ENCODE peak calls at places on chromosome 16, in four cellular contexts. X is K562, B is H1, U is upper lobe of left lung. Y is an unnamed sample.

GRCh38 chr16:49092704-49093103 is 188.9 kb downstream of the CBLN1 start:
- DNase-seq in X (no peak), B (no peak), U (no peak), Y (peak; percentile 29)

GRCh38 chr16:72963508-72963907 is 84.4 kb downstream of the ZFHX3 start:
- DNase-seq in X (no peak), U (no peak), B (no peak), Y (no peak)

GRCh38 chr16:47492428-47493357 is 31.6 kb downstream of the PHKB start:
- DNase-seq in B (no peak), U (no peak), X (peak; percentile 59), Y (no peak)

GRCh38 chr16:54286330-54287017 is at the start of gene IRX3:
- DNase-seq in U (peak; percentile 94), B (peak; percentile 84), X (no peak), Y (no peak)

GRCh38 chr16:69049146-69049545 is 56.3 kb upstream of the HAS3 start:
- DNase-seq in B (no peak), X (no peak), U (no peak), Y (no peak)

GRCh38 chr16:11681977-11682654 is 13.9 kb downstream of the SNN start:
- DNase-seq in U (no peak), X (no peak), B (no peak), Y (no peak)

GRCh38 chr16:57810197-57811024 is 8.1 kb upstream of the KIFC3 start:
- DNase-seq in B (no peak), U (peak; percentile 87), X (peak; percentile 88), Y (no peak)

GRCh38 chr16:11914210-11914758 is 1.5 kb downstream of the GSPT1 start:
- DNase-seq in U (no peak), X (no peak), B (no peak), Y (no peak)

GRCh38 chr16:23171234-23171948 is 11.2 kb upstream of the SCNN1G start:
- DNase-seq in B (no peak), U (no peak), X (no peak), Y (no peak)

DNA sequence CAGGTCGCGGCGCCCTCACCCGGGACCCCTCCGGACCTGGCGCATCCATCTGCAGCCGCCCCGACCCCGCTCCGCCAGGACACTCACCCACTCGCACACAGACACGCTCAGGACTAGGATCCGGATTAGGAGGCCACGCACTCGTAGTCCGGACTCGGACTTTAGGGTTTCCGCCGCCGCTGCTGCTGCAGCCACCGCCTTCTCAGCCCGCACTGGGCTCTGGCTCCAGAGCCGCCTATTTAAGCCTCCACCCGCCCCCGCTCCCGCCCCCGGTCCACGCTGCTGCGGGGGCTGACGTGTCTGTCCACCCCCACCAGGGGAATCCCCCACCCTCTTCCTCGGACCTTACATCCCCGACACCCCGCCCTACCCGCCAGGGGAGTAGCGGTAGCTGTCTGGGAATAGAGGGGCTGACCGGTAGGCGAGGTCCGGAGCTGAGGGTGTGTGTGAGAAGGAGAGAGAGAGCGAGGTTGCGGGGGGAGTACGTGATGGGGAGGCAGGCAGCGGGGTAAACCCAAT is at the start of gene RRAD:
- DNase-seq in U (peak; percentile 90), B (peak; percentile 67), X (peak; percentile 77), Y (no peak)
- TF ChIP-seq POLR2A in U (no peak), B (no peak), X (no peak), Y (no peak)

DNA sequence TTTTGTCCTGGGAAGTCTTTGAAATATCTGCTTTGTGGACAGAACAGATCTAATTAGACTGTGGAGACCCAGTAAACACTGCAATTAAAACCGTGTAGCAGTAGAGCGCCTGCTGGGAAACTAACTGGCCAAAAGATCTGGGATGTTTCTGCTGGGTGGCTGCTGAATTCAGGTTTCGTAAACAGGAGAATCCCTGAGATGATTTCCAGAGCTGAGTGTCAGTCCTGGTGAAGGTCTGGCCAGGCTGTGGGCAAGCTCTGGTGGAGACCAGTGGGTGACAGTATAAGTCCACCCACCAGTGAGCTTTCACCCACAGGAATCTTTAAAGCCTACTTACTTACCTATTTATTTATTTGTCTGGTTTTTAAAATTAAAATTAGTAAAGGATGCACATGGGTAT is 257.2 kb downstream of the IRF8 start:
- DNase-seq in X (no peak), U (no peak), B (no peak), Y (no peak)
- TF ChIP-seq POLR2AphosphoS5 in X (no peak), U (no peak), B (no peak), Y (no peak)

GRCh38 chr16:9092282-9092962 is 978 bp downstream of the HAPSTR1 start:
- DNase-seq in B (peak; percentile 75), X (peak; percentile 66), U (peak; percentile 90), Y (no peak)
- TF ChIP-seq CTCF in B (no peak), X (no peak), U (no peak), Y (no peak)

DNA sequence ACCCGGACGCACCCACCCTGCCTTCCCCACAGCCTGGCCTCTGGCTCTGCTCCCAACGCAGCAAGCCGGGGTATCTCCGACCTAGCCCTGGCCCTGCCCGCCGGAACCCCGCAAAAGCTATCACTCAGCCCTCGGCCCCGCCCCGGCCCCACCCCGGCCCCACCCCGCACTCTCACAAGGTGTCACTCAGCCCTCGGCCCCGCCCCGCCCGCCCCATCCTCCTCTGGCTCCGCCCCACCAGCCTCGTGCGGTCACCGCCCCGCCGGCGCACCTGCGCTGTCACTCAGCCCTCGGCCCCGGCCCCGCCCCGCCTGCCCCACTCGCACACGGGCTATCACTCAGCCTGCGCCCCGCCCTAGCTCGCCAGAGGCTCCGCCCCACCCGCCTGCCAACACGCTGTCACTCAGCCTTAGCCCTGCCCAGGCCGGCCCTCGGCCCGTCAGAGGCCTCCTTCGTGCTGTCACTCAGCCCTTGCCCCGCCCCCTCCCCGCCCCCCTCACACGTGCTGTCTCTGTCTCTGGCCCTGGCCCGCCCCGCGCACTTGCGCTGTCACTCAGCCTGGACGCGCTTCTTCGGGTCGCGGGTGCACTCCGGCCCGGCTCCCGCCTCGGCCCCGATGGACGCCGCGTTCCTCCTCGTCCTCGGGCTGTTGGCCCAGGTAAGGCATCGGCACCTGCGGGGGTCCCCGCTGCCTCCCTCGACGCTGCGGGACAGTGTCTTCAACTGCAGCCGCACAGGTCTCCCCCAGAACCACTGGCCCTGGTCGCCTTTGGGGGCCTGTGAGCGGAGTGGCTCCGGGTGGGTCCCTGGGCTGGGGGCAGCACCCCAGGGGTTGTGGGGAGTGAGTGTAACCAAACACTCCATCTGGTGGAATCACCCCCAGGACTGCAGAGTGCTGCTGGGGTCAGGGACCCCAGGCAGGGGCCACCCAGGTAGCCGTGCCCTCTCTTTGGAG is at the start of gene CDH15:
- DNase-seq in U (peak; percentile 99), X (peak; percentile 98), B (peak; percentile 96), Y (no peak)
- TF ChIP-seq POLR2A in U (no peak), X (no peak), B (no peak), Y (no peak)

DNA sequence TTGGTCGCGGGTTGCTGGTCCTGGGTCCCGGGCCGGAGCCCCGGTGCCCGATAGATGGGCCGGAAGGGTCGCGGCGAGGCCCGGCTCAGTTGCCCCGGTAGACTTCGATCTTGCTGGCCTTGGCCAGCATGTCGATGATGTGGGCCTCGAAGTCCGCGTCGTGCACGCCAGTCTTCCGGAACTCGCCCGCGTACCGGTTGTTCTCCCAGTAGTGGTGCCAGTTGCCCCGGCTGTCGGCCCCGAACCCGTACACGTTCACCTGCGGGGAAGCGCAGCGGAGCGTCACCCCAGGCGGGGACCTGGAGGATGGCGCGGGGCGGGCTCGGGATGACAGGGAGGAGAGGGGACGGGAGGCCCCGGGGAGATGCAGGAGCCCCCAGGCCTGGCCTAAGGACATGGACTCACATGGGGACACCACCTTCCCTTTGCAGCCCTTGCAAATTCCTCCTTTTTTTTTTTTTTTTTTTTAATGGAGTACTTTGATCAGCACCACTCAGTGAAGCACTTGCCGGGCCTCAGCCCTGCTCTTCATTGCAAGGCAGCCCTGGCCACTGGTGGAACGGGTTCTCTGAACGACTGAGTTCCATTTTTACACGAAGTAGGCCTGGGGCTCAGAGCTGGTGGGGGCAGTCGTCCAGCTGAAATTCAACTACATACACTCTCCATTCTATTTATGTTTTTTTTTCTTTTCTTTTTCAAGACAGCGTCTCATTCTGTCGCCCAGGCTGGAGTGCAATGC is 35.1 kb downstream of the DDX19A start:
- DNase-seq in X (no peak), B (no peak), U (no peak), Y (no peak)
- TF ChIP-seq POLR2AphosphoS5 in X (peak; percentile 38), B (no peak), U (no peak), Y (no peak)

GRCh38 chr16:55291847-55292246 is 32.2 kb upstream of the IRX6 start:
- DNase-seq in B (no peak), X (no peak), U (no peak), Y (no peak)

GRCh38 chr16:55297062-55297909 is 26.7 kb upstream of the IRX6 start:
- DNase-seq in X (no peak), U (no peak), B (no peak), Y (no peak)

GRCh38 chr16:55292491-55292890 is 31.5 kb upstream of the IRX6 start:
- DNase-seq in X (no peak), B (no peak), U (no peak), Y (no peak)

GRCh38 chr16:55294947-55295346 is 29.1 kb upstream of the IRX6 start:
- DNase-seq in U (no peak), X (no peak), B (no peak), Y (no peak)

GRCh38 chr16:55294129-55294528 is 29.9 kb upstream of the IRX6 start:
- DNase-seq in U (no peak), B (no peak), X (peak; percentile 34), Y (no peak)
- TF ChIP-seq CTCF in U (no peak), B (no peak), X (peak; percentile 31), Y (no peak)

DNA sequence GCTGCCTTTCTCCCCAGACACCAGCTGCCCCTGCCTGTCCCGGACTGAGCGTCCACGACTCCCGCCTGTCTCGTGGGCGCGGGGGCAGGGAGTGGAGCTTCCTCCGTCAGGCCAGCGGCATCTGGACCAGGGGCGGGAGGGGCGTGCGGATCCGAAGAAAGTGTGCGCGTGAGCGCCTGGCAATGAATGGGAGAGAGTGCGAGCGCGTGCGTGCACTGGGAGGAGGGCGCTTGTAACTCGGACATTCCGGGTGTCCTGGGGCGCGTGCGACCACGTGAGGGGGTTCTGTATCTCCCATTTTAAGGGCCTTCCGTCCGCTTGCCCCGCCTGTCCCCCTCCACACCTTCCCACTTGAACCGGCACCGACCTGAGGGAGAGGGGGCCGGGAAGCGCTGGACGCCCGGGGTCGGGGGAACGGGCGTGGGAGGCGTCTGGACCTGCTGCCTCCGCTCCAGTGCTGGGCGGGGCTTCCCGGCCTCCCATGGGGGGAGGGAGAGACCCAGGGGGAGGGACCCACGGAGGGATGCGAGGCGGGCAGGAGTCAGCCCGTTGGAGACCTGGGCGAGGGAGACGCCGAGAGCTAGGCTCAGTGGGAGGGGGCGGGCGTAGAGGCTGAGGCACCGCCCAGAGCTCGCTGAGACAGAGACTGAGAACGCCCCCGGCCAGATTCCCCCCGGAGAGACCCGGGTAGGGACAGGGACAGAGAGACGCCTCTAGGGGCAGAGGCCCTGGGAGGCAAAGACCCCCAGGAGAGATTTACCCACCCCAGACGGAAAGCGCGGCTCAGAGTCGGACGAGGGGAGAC is at the start of gene KREMEN2:
- DNase-seq in X (peak; percentile 86), U (peak; percentile 85), B (peak; percentile 87), Y (no peak)
- TF ChIP-seq POLR2A in X (peak; percentile 83), U (no peak), B (no peak), Y (no peak)

GRCh38 chr16:85306793-85307551 is 194.7 kb upstream of the CIBAR2 start:
- DNase-seq in B (no peak), X (no peak), U (peak; percentile 69), Y (no peak)

GRCh38 chr16:85304337-85304736 is 192.1 kb upstream of the CIBAR2 start:
- DNase-seq in X (no peak), B (no peak), U (no peak), Y (no peak)

GRCh38 chr16:85308585-85309540 is 196.6 kb upstream of the CIBAR2 start:
- DNase-seq in U (no peak), X (no peak), B (no peak), Y (no peak)

GRCh38 chr16:85307552-85308364 is 195.5 kb upstream of the CIBAR2 start:
- DNase-seq in B (no peak), U (no peak), X (peak; percentile 56), Y (no peak)

GRCh38 chr16:85306071-85306792 is 194.0 kb upstream of the CIBAR2 start:
- DNase-seq in U (peak; percentile 83), X (peak; percentile 76), B (no peak), Y (peak; percentile 99)
- TF ChIP-seq POLR2AphosphoS5 in U (peak; percentile 70), X (no peak), B (no peak), Y (peak; percentile 92)

Y was measured in vagina.